ENCODE peak calls at places on chromosomes 13 and 19, in four cellular contexts. W is H9, N is H1, A is IMR-90. E is an unnamed sample.

GRCh38 chr13:45205124-45205523 is 4.3 kb upstream of the KCTD4 start:
- DNase-seq in W (no peak), N (no peak), A (no peak), E (no peak)

GRCh38 chr13:92640936-92641335 is 585.7 kb upstream of the GPC6 start:
- DNase-seq in W (no peak), N (no peak), A (peak), E (no peak)

GRCh38 chr19:3632739-3633558 is 6.4 kb upstream of the CACTIN start:
- DNase-seq in W (no peak), N (no peak), A (no peak), E (no peak)

GRCh38 chr19:51359294-51359693 is 6.9 kb downstream of the ETFB start:
- DNase-seq in W (no peak), N (no peak), A (peak), E (no peak)

GRCh38 chr13:111875922-111876321 is 191.0 kb upstream of the SOX1 start:
- DNase-seq in W (no peak), N (no peak), A (no peak), E (no peak)

GRCh38 chr19:51338563-51339312 is 3.2 kb downstream of the VSIG10L start:
- DNase-seq in W (peak), N (peak), A (peak), E (peak)

GRCh38 chr19:10861118-10861651 is 10.2 kb upstream of the CARM1 start:
- DNase-seq in W (peak), N (no peak), A (no peak), E (no peak)

GRCh38 chr19:50480281-50481111 is 3.8 kb upstream of the GARIN5A start:
- DNase-seq in W (no peak), N (no peak), A (no peak), E (no peak)

GRCh38 chr19:54462713-54463530 is 656 bp downstream of the LENG9 start:
- DNase-seq in W (peak), N (no peak), A (peak), E (peak)

GRCh38 chr19:12985049-12985776 is 10.1 kb upstream of the NFIX start:
- DNase-seq in W (peak), N (no peak), A (peak), E (no peak)

DNA sequence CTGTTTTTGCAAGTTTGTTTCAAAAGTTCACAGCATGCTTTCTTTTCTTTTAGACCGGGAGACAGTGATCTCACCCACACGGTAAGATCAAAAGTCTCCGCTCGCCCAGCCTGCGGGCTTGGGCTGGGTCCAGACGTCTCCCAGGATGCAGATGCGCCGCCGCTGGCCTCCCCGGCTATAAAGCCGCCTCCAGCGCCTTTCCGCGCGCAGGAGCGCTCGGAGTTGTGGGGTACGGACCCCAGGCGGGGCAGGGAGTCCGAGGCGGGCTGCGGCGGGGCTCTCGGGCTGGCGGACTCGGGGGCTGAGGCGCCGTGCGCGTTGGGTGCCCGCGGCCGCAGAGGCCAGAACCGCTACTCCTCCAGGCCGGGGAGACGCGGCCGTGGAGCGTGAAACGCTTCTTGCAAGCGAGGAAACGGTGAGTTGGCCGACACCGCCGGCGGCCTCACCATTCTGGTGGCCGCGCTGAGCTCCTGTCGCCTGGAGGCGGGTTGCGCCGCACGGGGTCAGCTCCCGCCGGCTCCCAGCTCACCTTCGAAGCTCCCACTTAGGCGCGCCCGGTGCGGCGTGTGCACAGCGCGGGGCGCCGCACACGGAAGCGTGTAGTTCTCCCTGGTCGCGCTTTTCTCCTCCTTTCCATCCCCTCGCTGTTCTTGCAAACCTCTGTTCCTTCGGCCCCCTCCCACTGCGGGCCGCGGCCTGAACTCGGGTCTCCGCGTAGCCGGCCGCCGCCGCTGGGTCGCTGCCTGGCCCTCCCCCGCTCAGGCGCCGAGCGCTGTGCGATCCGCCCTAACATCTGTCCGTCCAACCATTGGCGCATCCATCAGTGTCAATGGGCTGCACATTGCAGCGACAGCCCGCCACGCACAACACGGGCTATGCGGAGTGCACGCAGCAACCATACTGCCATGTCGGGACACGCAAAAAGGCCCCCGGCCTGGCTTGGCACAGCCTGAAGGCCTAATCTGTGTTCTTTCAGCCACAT is 2.3 kb upstream of the TSHZ3 start:
- DNase-seq in W (no peak), N (no peak), A (peak), E (no peak)
- H2BK5ac ChIP-seq in W (no peak), N (peak), A (peak), E (no peak)

GRCh38 chr19:56316728-56317127 is 2.1 kb upstream of the ZSCAN5A start:
- DNase-seq in W (no peak), N (no peak), A (no peak), E (no peak)

GRCh38 chr19:56314018-56314583 is 538 bp downstream of the ZSCAN5A start:
- DNase-seq in W (no peak), N (peak), A (peak), E (no peak)

GRCh38 chr19:56312787-56313343 is 1.8 kb downstream of the ZSCAN5A start:
- DNase-seq in W (no peak), N (no peak), A (no peak), E (no peak)

GRCh38 chr19:56315076-56315828 is 613 bp upstream of the ZSCAN5A start:
- DNase-seq in W (peak), N (peak), A (peak), E (peak)

DNA sequence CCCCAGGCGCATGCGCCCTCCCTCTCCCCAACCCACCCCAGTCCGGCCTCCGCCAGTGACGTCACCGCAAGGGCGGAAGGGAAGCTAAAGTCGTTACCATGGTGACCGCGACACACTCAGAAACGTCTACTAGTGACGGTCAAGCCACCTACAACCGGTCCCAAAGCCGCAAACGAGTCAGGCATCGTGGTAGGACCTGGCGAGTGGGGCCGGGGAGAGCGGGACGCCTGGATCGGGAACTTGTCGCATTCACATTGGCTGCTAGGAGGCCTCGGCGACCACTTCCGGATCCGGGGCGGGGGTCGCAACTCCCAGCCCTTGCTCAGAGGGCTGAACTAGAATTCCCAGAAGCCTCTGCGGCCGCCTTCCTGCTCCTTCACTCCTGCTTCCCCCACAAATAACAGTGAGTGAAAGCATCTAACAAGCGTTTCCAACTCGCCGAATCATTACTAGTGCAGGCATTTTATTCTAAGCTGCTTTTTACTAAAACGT is at the start of gene ZSCAN5A:
- DNase-seq in W (peak), N (peak), A (peak), E (peak)
- H2BK5ac ChIP-seq in W (peak), N (peak), A (peak), E (peak)

GRCh38 chr19:48638831-48639381 is 1.7 kb upstream of the DBP start:
- DNase-seq in W (peak), N (no peak), A (no peak), E (no peak)

GRCh38 chr19:48637449-48637947 is 319 bp upstream of the DBP start:
- DNase-seq in W (peak), N (peak), A (peak), E (peak)

GRCh38 chr19:48636859-48637448 is at the start of gene DBP:
- DNase-seq in W (peak), N (no peak), A (no peak), E (no peak)

GRCh38 chr19:48639483-48640375 is 2.5 kb upstream of the DBP start:
- DNase-seq in W (no peak), N (no peak), A (no peak), E (no peak)

GRCh38 chr19:48637948-48638830 is 1.0 kb upstream of the DBP start:
- DNase-seq in W (peak), N (peak), A (peak), E (peak)
- H2BK5ac ChIP-seq in W (no peak), N (peak), A (peak), E (no peak)

GRCh38 chr19:37218592-37218935 is 550 bp downstream of the ZNF383 start:
- DNase-seq in W (no peak), N (no peak), A (peak), E (no peak)
- H2BK5ac ChIP-seq in W (no peak), N (peak), A (peak), E (no peak)

DNA sequence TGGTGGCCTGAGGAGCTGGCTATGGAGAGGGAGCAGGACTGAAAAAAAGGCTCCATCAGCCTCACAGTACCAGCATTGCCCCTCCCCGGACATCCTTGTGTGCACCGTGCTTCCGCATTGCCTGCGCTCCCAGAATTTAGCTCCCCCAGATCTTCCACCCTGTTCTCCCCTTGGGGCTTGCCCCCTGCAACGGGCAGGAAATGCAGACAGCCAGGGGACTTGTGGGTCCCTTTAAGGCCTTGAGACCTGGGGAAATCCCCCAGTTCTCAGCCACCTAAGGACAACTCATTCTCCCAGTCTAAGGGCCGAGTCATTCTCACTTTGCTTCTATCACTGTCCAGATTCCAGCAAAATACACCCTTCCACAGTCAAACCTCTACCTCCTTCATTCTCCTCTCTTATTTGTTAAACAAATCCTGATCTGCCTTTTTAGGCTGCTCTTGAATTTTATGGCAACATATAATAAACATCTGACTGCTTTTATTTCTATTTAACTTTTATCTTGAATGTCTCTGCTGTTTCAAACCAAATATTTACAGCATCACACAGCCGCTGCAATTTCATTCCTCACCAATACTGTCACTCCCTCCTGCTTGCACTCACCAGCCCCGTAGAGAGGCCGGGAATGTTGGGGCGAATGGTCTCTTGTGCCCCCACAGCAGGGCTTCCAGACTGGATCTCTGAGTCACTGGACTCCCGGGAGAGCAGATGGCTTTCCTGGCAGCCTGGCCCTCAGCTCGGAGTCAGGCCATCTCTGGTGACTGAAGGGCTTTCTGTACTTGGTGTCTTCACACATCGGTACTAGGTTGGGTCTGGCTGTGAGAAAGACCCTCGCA is 221.9 kb downstream of the TSHZ3 start:
- DNase-seq in W (no peak), N (peak), A (peak), E (no peak)
- H2BK5ac ChIP-seq in W (no peak), N (no peak), A (peak), E (no peak)

GRCh38 chr19:7943444-7944176 is at the start of gene TIMM44:
- DNase-seq in W (peak), N (peak), A (peak), E (peak)

GRCh38 chr19:7944177-7944761 is 803 bp upstream of the TIMM44 start:
- DNase-seq in W (peak), N (peak), A (peak), E (peak)

GRCh38 chr19:7941895-7942596 is 1.4 kb downstream of the TIMM44 start:
- DNase-seq in W (no peak), N (no peak), A (no peak), E (no peak)

GRCh38 chr19:7940841-7941240 is 2.6 kb downstream of the TIMM44 start:
- DNase-seq in W (no peak), N (no peak), A (no peak), E (no peak)

DNA sequence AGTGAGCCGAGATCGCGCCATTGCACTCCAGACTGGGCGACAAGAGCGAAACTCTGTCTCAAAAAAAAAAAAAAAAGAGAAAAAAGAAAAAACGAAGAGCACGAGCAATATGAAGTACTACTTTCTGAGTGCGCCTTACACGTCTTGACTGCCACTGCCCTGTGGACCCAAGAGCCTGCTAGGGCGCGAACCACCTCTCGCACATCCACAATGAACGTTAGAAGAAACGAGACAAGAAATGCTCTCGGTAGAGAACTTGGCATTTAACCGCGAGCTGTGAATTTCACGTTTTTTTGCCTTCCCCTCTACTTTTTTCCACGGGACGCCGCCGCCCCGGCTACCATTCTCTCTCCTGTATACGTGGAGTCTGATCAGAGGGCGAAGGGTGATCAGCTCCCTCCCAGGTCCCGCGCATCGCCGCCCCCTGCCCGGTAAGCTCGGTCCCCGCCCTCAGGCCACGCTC is 454 bp downstream of the TIMM44 start:
- DNase-seq in W (no peak), N (no peak), A (no peak), E (no peak)
- H2BK5ac ChIP-seq in W (no peak), N (peak), A (peak), E (peak)

DNA sequence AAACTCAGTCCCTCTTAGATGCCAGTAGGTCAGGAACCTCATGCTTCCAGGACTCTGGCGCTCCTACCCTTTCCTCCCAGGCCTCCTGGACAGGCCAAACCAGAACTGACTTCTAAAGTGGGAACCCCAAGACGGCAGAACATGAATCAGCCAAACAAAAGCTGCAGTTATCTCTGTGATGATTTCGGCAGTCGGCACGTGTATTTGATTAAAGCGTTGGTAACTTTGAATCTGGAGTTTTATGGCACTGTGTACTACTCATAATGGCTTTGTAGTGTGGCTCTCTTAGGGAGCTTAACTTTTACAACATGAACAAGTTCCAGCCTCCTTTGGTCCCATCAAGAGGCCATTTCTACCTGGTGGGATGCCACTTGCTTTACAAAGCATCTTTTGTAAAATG is 13.7 kb downstream of the ACTN4 start:
- DNase-seq in W (no peak), N (no peak), A (no peak), E (no peak)
- H2BK5ac ChIP-seq in W (no peak), N (no peak), A (peak), E (no peak)

GRCh38 chr19:17078920-17079709 is 3.5 kb downstream of the MYO9B start:
- DNase-seq in W (no peak), N (no peak), A (peak), E (no peak)
- H2BK5ac ChIP-seq in W (no peak), N (peak), A (peak), E (no peak)

GRCh38 chr19:44975444-44975843 is 20.3 kb downstream of the CLPTM1 start:
- DNase-seq in W (no peak), N (no peak), A (no peak), E (no peak)
- H2BK5ac ChIP-seq in W (no peak), N (no peak), A (no peak), E (no peak)

E was measured in neuronal stem cell.